ENCODE peak calls at places on chromosomes 4 and X, in five cellular contexts. V is AG04449, J is A549, E is HL-60, F is uterus. U is an unnamed sample.

GRCh38 chr4:19936471-19936870 is 315.2 kb upstream of the SLIT2 start:
- DNase-seq in V (peak; percentile 80), J (no peak), E (no peak), F (no peak), U (no peak)

GRCh38 chr4:89929425-89930272 is 35.0 kb downstream of the MMRN1 start:
- DNase-seq in V (no peak), J (no peak), E (no peak), F (no peak), U (no peak)

GRCh38 chr4:105613326-105613725 is 60.9 kb downstream of the ARHGEF38 start:
- DNase-seq in V (no peak), J (no peak), E (no peak), F (no peak), U (no peak)

GRCh38 chr4:53778122-53778521 is 186.8 kb upstream of the LNX1 start:
- DNase-seq in V (no peak), J (no peak), E (no peak), F (no peak), U (no peak)

GRCh38 chrX:35919536-35920309 is at the start of gene CFAP47:
- DNase-seq in V (no peak), J (peak; percentile 22), E (no peak), F (no peak), U (no peak)

GRCh38 chr4:119623025-119623424 is 5.6 kb downstream of the PDE5A start:
- DNase-seq in V (no peak), J (no peak), E (no peak), F (no peak), U (no peak)

GRCh38 chr4:4485806-4486205 is 56.0 kb downstream of the STX18 start:
- DNase-seq in V (no peak), J (no peak), E (no peak), F (no peak), U (no peak)

GRCh38 chr4:122798101-122798500 is 28.5 kb upstream of the FGF2 start:
- DNase-seq in V (peak; percentile 95), J (peak; percentile 24), E (no peak), F (peak; percentile 52), U (peak; percentile 46)

GRCh38 chrX:106912864-106913263 is 7.3 kb upstream of the CLDN2 start:
- DNase-seq in V (no peak), J (no peak), E (no peak), F (no peak), U (no peak)

GRCh38 chr4:81531410-81531809 is 59.7 kb upstream of the RASGEF1B start:
- DNase-seq in V (no peak), J (no peak), E (no peak), F (no peak), U (no peak)

GRCh38 chr4:7487464-7487863 is 52.7 kb upstream of the PSAPL1 start:
- DNase-seq in V (no peak), J (no peak), E (no peak), F (no peak), U (no peak)

GRCh38 chrX:118727686-118728339 is 407 bp downstream of the IL13RA1 start:
- DNase-seq in V (no peak), J (no peak), E (no peak), F (peak; percentile 25), U (no peak)

GRCh38 chr4:46270986-46271596 is 118.8 kb downstream of the GABRA2 start:
- DNase-seq in V (no peak), J (no peak), E (peak; percentile 33), F (no peak), U (no peak)

GRCh38 chr4:43331226-43332078 is 438.9 kb downstream of the GRXCR1 start:
- DNase-seq in V (no peak), J (no peak), E (no peak), F (no peak), U (no peak)

GRCh38 chr4:792729-793108 is 33.2 kb downstream of the CPLX1 start:
- DNase-seq in V (no peak), J (no peak), E (no peak), F (no peak), U (no peak)

GRCh38 chrX:120739300-120739699 is 109.4 kb upstream of the C1GALT1C1 start:
- DNase-seq in V (no peak), J (no peak), E (no peak), F (no peak), U (no peak)

GRCh38 chrX:43267652-43268051 is 388.4 kb upstream of the MAOA start:
- DNase-seq in V (no peak), J (no peak), E (no peak), F (no peak), U (no peak)

GRCh38 chrX:81232218-81232617 is 30.3 kb downstream of the SH3BGRL start:
- DNase-seq in V (no peak), J (no peak), E (no peak), F (no peak), U (no peak)

GRCh38 chr4:137775701-137776100 is 243.4 kb upstream of the PCDH18 start:
- DNase-seq in V (no peak), J (no peak), E (no peak), F (no peak), U (no peak)

GRCh38 chrX:17413228-17413627 is 38.2 kb downstream of the NHS start:
- DNase-seq in V (no peak), J (no peak), E (no peak), F (no peak), U (no peak)

GRCh38 chr4:4761128-4761991 is 98.1 kb upstream of the MSX1 start:
- DNase-seq in V (no peak), J (no peak), E (no peak), F (no peak), U (no peak)

U was measured in ureter.